ENCODE peak calls at places on chromosomes 13 and 19, in five cellular contexts. X is HT1080, H is GM13977, D is breast epithelium, G is NCI-H1105 treated with DMSO at 0.1 percent for 48 hours. I is an unnamed sample.

GRCh38 chr13:25930655-25931054 is 121.2 kb downstream of the SHISA2 start:
- DNase-seq in X (no peak), D (no peak), H (no peak), G (no peak), I (no peak)

GRCh38 chr19:19552811-19553210 is 14.7 kb downstream of the CILP2 start:
- DNase-seq in X (peak), G (no peak), H (peak), D (no peak), I (no peak)

GRCh38 chr13:110262494-110262893 is 44.5 kb downstream of the COL4A1 start:
- DNase-seq in X (no peak), D (no peak), H (no peak), G (no peak), I (no peak)

GRCh38 chr19:7917292-7918061 is 2.7 kb upstream of the SNAPC2 start:
- DNase-seq in X (no peak), G (peak), H (peak), D (no peak), I (no peak)

GRCh38 chr13:96527497-96527896 is 437.6 kb downstream of the HS6ST3 start:
- DNase-seq in D (no peak), X (no peak), G (no peak), H (no peak), I (no peak)

GRCh38 chr19:11921852-11922495 is 2.9 kb upstream of the ZNF700 start:
- DNase-seq in X (no peak), D (no peak), H (no peak), G (no peak), I (no peak)

GRCh38 chr13:32881792-32882175 is 134.4 kb upstream of the KL start:
- DNase-seq in G (peak), D (no peak), H (no peak), X (no peak), I (peak)

GRCh38 chr13:43348397-43348796 is 325.0 kb downstream of the DNAJC15 start:
- DNase-seq in G (no peak), H (no peak), X (peak), D (no peak), I (no peak)

GRCh38 chr13:25375727-25376358 is 4.1 kb downstream of the ATP8A2 start:
- DNase-seq in H (peak), G (peak), X (peak), D (no peak), I (peak)